ENCODE peak calls at places on chromosomes 7 and 10, in four cellular contexts. One of them, this sample, is unnamed.

GRCh38 chr10:109737626-109738025 is 185.7 kb downstream of the XPNPEP1 start:
- DNase-seq in breast epithelium: no peak
- DNase-seq in cardiac muscle cell: no peak
- DNase-seq in retinal pigment epithelial cell: no peak
- DNase-seq in this sample: no peak

GRCh38 chr10:60186315-60187071 is 203.2 kb downstream of the ANK3 start:
- DNase-seq in breast epithelium: no peak
- DNase-seq in cardiac muscle cell: no peak
- DNase-seq in retinal pigment epithelial cell: no peak
- DNase-seq in this sample: no peak

GRCh38 chr7:131606346-131607290 is 50.2 kb upstream of the PODXL start:
- DNase-seq in breast epithelium: no peak
- DNase-seq in cardiac muscle cell: no peak
- DNase-seq in retinal pigment epithelial cell: no peak
- DNase-seq in this sample: no peak

GRCh38 chr7:155995183-155995612 is 182.9 kb upstream of the SHH start:
- DNase-seq in breast epithelium: peak
- DNase-seq in cardiac muscle cell: no peak
- DNase-seq in retinal pigment epithelial cell: no peak
- DNase-seq in this sample: no peak

GRCh38 chr7:150896562-150897209 is 44.4 kb downstream of the AOC1 start:
- DNase-seq in breast epithelium: no peak
- DNase-seq in cardiac muscle cell: no peak
- DNase-seq in retinal pigment epithelial cell: no peak
- DNase-seq in this sample: no peak

GRCh38 chr10:32379314-32379949 is 32.5 kb upstream of the EPC1 start:
- DNase-seq in breast epithelium: no peak
- DNase-seq in cardiac muscle cell: peak
- DNase-seq in retinal pigment epithelial cell: no peak
- DNase-seq in this sample: no peak

GRCh38 chr7:83410989-83411591 is 237.8 kb downstream of the SEMA3E start:
- DNase-seq in breast epithelium: no peak
- DNase-seq in cardiac muscle cell: peak
- DNase-seq in retinal pigment epithelial cell: peak
- DNase-seq in this sample: no peak

GRCh38 chr7:28626629-28627262 is 214.4 kb downstream of the CREB5 start:
- DNase-seq in breast epithelium: no peak
- DNase-seq in cardiac muscle cell: peak
- DNase-seq in retinal pigment epithelial cell: no peak
- DNase-seq in this sample: no peak

GRCh38 chr10:68826764-68827591 is at the start of gene STOX1:
- DNase-seq in breast epithelium: peak
- DNase-seq in cardiac muscle cell: peak
- DNase-seq in retinal pigment epithelial cell: peak
- DNase-seq in this sample: no peak

GRCh38 chr7:85204496-85204895 is 17.6 kb upstream of the SEMA3D start:
- DNase-seq in breast epithelium: no peak
- DNase-seq in cardiac muscle cell: no peak
- DNase-seq in retinal pigment epithelial cell: no peak
- DNase-seq in this sample: no peak

GRCh38 chr7:121027761-121028681 is 39.5 kb downstream of the CPED1 start:
- DNase-seq in breast epithelium: no peak
- DNase-seq in cardiac muscle cell: peak
- DNase-seq in retinal pigment epithelial cell: peak
- DNase-seq in this sample: no peak

GRCh38 chr10:5888352-5888751 is 1.3 kb downstream of the ANKRD16 start:
- DNase-seq in breast epithelium: no peak
- DNase-seq in cardiac muscle cell: no peak
- DNase-seq in retinal pigment epithelial cell: no peak
- DNase-seq in this sample: no peak

GRCh38 chr7:76424413-76425111 is at the start of gene ZP3:
- DNase-seq in breast epithelium: no peak
- DNase-seq in cardiac muscle cell: no peak
- DNase-seq in retinal pigment epithelial cell: no peak
- DNase-seq in this sample: no peak

GRCh38 chr7:147197006-147197405 is 1080.4 kb downstream of the CNTNAP2 start:
- DNase-seq in breast epithelium: no peak
- DNase-seq in cardiac muscle cell: no peak
- DNase-seq in retinal pigment epithelial cell: no peak
- DNase-seq in this sample: no peak

GRCh38 chr7:33853361-33854062 is 51.8 kb upstream of the BMPER start:
- DNase-seq in breast epithelium: no peak
- DNase-seq in cardiac muscle cell: no peak
- DNase-seq in retinal pigment epithelial cell: no peak
- DNase-seq in this sample: no peak

GRCh38 chr7:113763226-113763625 is 155.6 kb downstream of the PPP1R3A start:
- DNase-seq in breast epithelium: no peak
- DNase-seq in cardiac muscle cell: no peak
- DNase-seq in retinal pigment epithelial cell: no peak
- DNase-seq in this sample: no peak

GRCh38 chr7:158282461-158283001 is 305.1 kb downstream of the PTPRN2 start:
- DNase-seq in breast epithelium: no peak
- DNase-seq in cardiac muscle cell: no peak
- DNase-seq in retinal pigment epithelial cell: no peak
- DNase-seq in this sample: no peak

GRCh38 chr10:72796042-72796441 is 97.5 kb upstream of the OIT3 start:
- DNase-seq in breast epithelium: no peak
- DNase-seq in cardiac muscle cell: no peak
- DNase-seq in retinal pigment epithelial cell: no peak
- DNase-seq in this sample: no peak

GRCh38 chr10:5229019-5229418 is 32.4 kb downstream of the AKR1C4 start:
- DNase-seq in breast epithelium: no peak
- DNase-seq in cardiac muscle cell: no peak
- DNase-seq in retinal pigment epithelial cell: no peak
- DNase-seq in this sample: no peak

GRCh38 chr7:95155965-95156364 is 168.4 kb downstream of the PON1 start:
- DNase-seq in breast epithelium: peak
- DNase-seq in cardiac muscle cell: no peak
- DNase-seq in retinal pigment epithelial cell: no peak
- DNase-seq in this sample: no peak

GRCh38 chr10:93152136-93152535 is 78.4 kb downstream of the CYP26A1 start:
- DNase-seq in breast epithelium: no peak
- DNase-seq in cardiac muscle cell: no peak
- DNase-seq in retinal pigment epithelial cell: peak
- DNase-seq in this sample: peak

GRCh38 chr10:34049887-34050286 is 715.4 kb upstream of the NRP1 start:
- DNase-seq in breast epithelium: no peak
- DNase-seq in cardiac muscle cell: no peak
- DNase-seq in retinal pigment epithelial cell: no peak
- DNase-seq in this sample: peak

GRCh38 chr7:291302-292092 is 1.5 kb downstream of the FOXL3 start:
- DNase-seq in breast epithelium: no peak
- DNase-seq in cardiac muscle cell: no peak
- DNase-seq in retinal pigment epithelial cell: no peak
- DNase-seq in this sample: peak

GRCh38 chr10:47076949-47077348 is 165.7 kb downstream of the PTPN20 start:
- DNase-seq in breast epithelium: no peak
- DNase-seq in cardiac muscle cell: no peak
- DNase-seq in retinal pigment epithelial cell: no peak
- DNase-seq in this sample: peak

GRCh38 chr10:97889461-97890265 is 40.0 kb downstream of the GOLGA7B start:
- DNase-seq in breast epithelium: no peak
- DNase-seq in cardiac muscle cell: no peak
- DNase-seq in retinal pigment epithelial cell: peak
- DNase-seq in this sample: peak

GRCh38 chr7:121282129-121282528 is 46.7 kb upstream of the WNT16 start:
- DNase-seq in breast epithelium: no peak
- DNase-seq in cardiac muscle cell: no peak
- DNase-seq in retinal pigment epithelial cell: no peak
- DNase-seq in this sample: no peak

GRCh38 chr10:24255115-24255895 is 46.4 kb downstream of the KIAA1217 start:
- DNase-seq in breast epithelium: no peak
- DNase-seq in cardiac muscle cell: no peak
- DNase-seq in retinal pigment epithelial cell: peak
- DNase-seq in this sample: no peak

GRCh38 chr10:95430231-95430951 is 130.8 kb downstream of the SORBS1 start:
- DNase-seq in breast epithelium: peak
- DNase-seq in cardiac muscle cell: peak
- DNase-seq in retinal pigment epithelial cell: no peak
- DNase-seq in this sample: no peak

GRCh38 chr10:71708301-71708703 is 11.3 kb downstream of the C10orf105 start:
- DNase-seq in breast epithelium: no peak
- DNase-seq in cardiac muscle cell: peak
- DNase-seq in retinal pigment epithelial cell: no peak
- DNase-seq in this sample: no peak

GRCh38 chr7:152046531-152046930 is 21.1 kb downstream of the GALNT11 start:
- DNase-seq in breast epithelium: no peak
- DNase-seq in cardiac muscle cell: no peak
- DNase-seq in retinal pigment epithelial cell: no peak
- DNase-seq in this sample: no peak

GRCh38 chr7:106017657-106018056 is 54.6 kb downstream of the CDHR3 start:
- DNase-seq in breast epithelium: no peak
- DNase-seq in cardiac muscle cell: no peak
- DNase-seq in retinal pigment epithelial cell: no peak
- DNase-seq in this sample: no peak

GRCh38 chr7:100914879-100915442 is 19.3 kb upstream of the ACHE start:
- DNase-seq in breast epithelium: no peak
- DNase-seq in cardiac muscle cell: no peak
- DNase-seq in retinal pigment epithelial cell: no peak
- DNase-seq in this sample: no peak

GRCh38 chr7:158865462-158865922 is 9.1 kb downstream of the DYNC2I1 start:
- DNase-seq in breast epithelium: no peak
- DNase-seq in cardiac muscle cell: no peak
- DNase-seq in retinal pigment epithelial cell: no peak
- DNase-seq in this sample: no peak

GRCh38 chr7:50270531-50271018 is 33.9 kb upstream of the IKZF1 start:
- DNase-seq in breast epithelium: no peak
- DNase-seq in cardiac muscle cell: no peak
- DNase-seq in retinal pigment epithelial cell: no peak
- DNase-seq in this sample: no peak

GRCh38 chr10:103823706-103824272 is 31.6 kb downstream of the SH3PXD2A start:
- DNase-seq in breast epithelium: no peak
- DNase-seq in cardiac muscle cell: no peak
- DNase-seq in retinal pigment epithelial cell: no peak
- DNase-seq in this sample: no peak
- H3K4me3 ChIP-seq in breast epithelium: no peak
- H3K4me3 ChIP-seq in cardiac muscle cell: no peak
- H3K4me3 ChIP-seq in retinal pigment epithelial cell: no peak
- H3K4me3 ChIP-seq in this sample: no peak

GRCh38 chr10:75431180-75432111 is at the start of gene LRMDA:
- DNase-seq in breast epithelium: no peak
- DNase-seq in cardiac muscle cell: peak
- DNase-seq in retinal pigment epithelial cell: no peak
- DNase-seq in this sample: no peak

GRCh38 chr10:75429159-75429827 is 2.1 kb upstream of the LRMDA start:
- DNase-seq in breast epithelium: no peak
- DNase-seq in cardiac muscle cell: no peak
- DNase-seq in retinal pigment epithelial cell: no peak
- DNase-seq in this sample: no peak

GRCh38 chr10:75426880-75427279 is 4.5 kb upstream of the LRMDA start:
- DNase-seq in breast epithelium: no peak
- DNase-seq in cardiac muscle cell: no peak
- DNase-seq in retinal pigment epithelial cell: no peak
- DNase-seq in this sample: no peak

GRCh38 chr10:75430000-75430763 is 1.2 kb upstream of the LRMDA start:
- DNase-seq in breast epithelium: no peak
- DNase-seq in cardiac muscle cell: no peak
- DNase-seq in retinal pigment epithelial cell: no peak
- DNase-seq in this sample: no peak

DNA sequence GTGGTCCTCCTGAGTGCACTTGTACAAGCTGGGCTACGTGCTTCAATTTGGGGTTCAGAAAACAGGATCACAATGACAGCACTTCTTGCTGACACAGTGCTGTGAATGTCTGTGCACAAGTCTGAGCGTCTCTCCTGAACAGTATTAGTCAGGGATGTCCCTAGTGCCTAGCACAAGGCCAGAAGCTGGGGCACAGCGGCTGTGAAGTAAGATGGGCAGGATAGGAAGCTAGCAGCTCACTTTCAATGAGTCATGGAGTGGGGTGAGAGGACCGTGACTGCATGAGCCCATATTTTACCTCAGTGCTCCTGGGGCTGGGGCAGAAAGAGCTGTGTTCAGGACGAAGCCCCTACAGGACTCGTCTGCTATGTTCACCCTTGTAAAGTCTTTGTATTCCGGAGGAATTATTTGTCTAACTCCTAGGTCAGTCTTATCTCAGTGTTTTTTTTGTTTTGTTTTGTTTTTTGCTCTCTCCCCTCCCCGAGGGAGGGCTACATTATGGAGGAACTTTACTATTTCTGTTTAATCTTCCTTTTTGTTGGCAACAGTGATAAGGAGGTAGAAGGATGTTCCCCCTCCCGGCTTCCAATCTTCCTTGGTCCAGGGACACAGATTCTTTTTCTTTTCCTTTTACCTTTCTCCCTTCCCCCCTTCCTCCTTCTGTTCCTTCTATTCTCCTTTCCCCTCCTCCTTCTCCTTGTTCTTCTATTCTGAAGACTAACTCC is 2.8 kb upstream of the LRMDA start:
- DNase-seq in breast epithelium: no peak
- DNase-seq in cardiac muscle cell: no peak
- DNase-seq in retinal pigment epithelial cell: no peak
- DNase-seq in this sample: no peak
- TF ChIP-seq CTCF in breast epithelium: no peak
- TF ChIP-seq CTCF in cardiac muscle cell: no peak
- TF ChIP-seq CTCF in retinal pigment epithelial cell: no peak
- TF ChIP-seq CTCF in this sample: no peak

GRCh38 chr10:126115021-126115610 is 218.8 kb downstream of the FANK1 start:
- DNase-seq in breast epithelium: no peak
- DNase-seq in cardiac muscle cell: no peak
- DNase-seq in retinal pigment epithelial cell: no peak
- DNase-seq in this sample: no peak
- H3K4me3 ChIP-seq in breast epithelium: no peak
- H3K4me3 ChIP-seq in cardiac muscle cell: no peak
- H3K4me3 ChIP-seq in retinal pigment epithelial cell: no peak
- H3K4me3 ChIP-seq in this sample: no peak

GRCh38 chr10:1372212-1372611 is 316.0 kb downstream of the WDR37 start:
- DNase-seq in breast epithelium: no peak
- DNase-seq in cardiac muscle cell: no peak
- DNase-seq in retinal pigment epithelial cell: no peak
- DNase-seq in this sample: no peak
- TF ChIP-seq CTCF in breast epithelium: no peak
- TF ChIP-seq CTCF in cardiac muscle cell: no peak
- TF ChIP-seq CTCF in retinal pigment epithelial cell: no peak
- TF ChIP-seq CTCF in this sample: no peak

GRCh38 chr7:91142743-91143142 is 121.5 kb upstream of the FZD1 start:
- DNase-seq in breast epithelium: no peak
- DNase-seq in cardiac muscle cell: no peak
- DNase-seq in retinal pigment epithelial cell: no peak
- DNase-seq in this sample: no peak
- H3K4me3 ChIP-seq in breast epithelium: no peak
- H3K4me3 ChIP-seq in cardiac muscle cell: no peak
- H3K4me3 ChIP-seq in retinal pigment epithelial cell: no peak
- H3K4me3 ChIP-seq in this sample: no peak

DNA sequence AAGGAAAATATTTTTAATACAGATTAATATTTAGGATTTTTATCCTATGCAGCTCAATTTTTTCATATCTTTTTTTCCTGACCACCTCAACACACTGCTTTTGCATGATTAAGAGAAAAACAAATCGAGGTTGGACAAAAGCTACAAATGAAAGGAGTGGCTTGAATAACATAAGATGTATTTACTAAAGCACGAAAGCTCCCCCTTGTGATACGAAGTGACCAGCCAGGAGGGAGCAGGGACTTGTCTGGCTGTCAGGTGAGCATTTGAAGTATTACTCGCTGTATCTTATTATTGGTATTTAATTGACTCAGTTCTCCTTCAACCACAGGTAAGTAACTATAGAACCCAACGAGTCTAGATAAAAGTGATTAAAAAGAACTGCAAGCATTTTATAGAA is 265.2 kb upstream of the PHF14 start:
- DNase-seq in breast epithelium: no peak
- DNase-seq in cardiac muscle cell: peak
- DNase-seq in retinal pigment epithelial cell: peak
- DNase-seq in this sample: no peak
- TF ChIP-seq CTCF in breast epithelium: no peak
- TF ChIP-seq CTCF in cardiac muscle cell: no peak
- TF ChIP-seq CTCF in retinal pigment epithelial cell: peak
- TF ChIP-seq CTCF in this sample: peak